ENCODE peak calls at places on chromosomes 3 and 15, in nine cellular contexts. One of them, this sample, is unnamed.

GRCh38 chr3:4690277-4690676 is 197.1 kb downstream of the ITPR1 start:
- DNase-seq in endothelial cell: no peak
- DNase-seq in CD8-positive, alpha-beta memory T cell: no peak
- DNase-seq in NCI-H1694 treated with DMSO at 0.1 percent for 48 hours: no peak
- DNase-seq in upper lobe of right lung: no peak
- DNase-seq in AG04450: no peak
- DNase-seq in AG08396: no peak
- DNase-seq in stimulated activated CD8-positive, alpha-beta memory T cell treated with anti-CD3 and anti-CD28 coated beads, Interleukin-15, amount 100 ng/mL, for 4 hours: no peak
- DNase-seq in central memory CD4-positive, alpha-beta T cell: no peak
- DNase-seq in this sample: no peak

GRCh38 chr15:60074181-60074885 is 70.2 kb downstream of the FOXB1 start:
- DNase-seq in endothelial cell: no peak
- DNase-seq in CD8-positive, alpha-beta memory T cell: no peak
- DNase-seq in NCI-H1694 treated with DMSO at 0.1 percent for 48 hours: peak
- DNase-seq in upper lobe of right lung: no peak
- DNase-seq in AG04450: no peak
- DNase-seq in AG08396: no peak
- DNase-seq in stimulated activated CD8-positive, alpha-beta memory T cell treated with anti-CD3 and anti-CD28 coated beads, Interleukin-15, amount 100 ng/mL, for 4 hours: no peak
- DNase-seq in central memory CD4-positive, alpha-beta T cell: peak
- DNase-seq in this sample: no peak

GRCh38 chr15:40328176-40328575 is 4.7 kb downstream of the INAFM2 start:
- DNase-seq in endothelial cell: no peak
- DNase-seq in CD8-positive, alpha-beta memory T cell: no peak
- DNase-seq in NCI-H1694 treated with DMSO at 0.1 percent for 48 hours: no peak
- DNase-seq in upper lobe of right lung: no peak
- DNase-seq in AG04450: no peak
- DNase-seq in AG08396: no peak
- DNase-seq in stimulated activated CD8-positive, alpha-beta memory T cell treated with anti-CD3 and anti-CD28 coated beads, Interleukin-15, amount 100 ng/mL, for 4 hours: no peak
- DNase-seq in central memory CD4-positive, alpha-beta T cell: no peak
- DNase-seq in this sample: no peak

GRCh38 chr3:192220915-192221314 is 506.4 kb downstream of the FGF12 start:
- DNase-seq in endothelial cell: no peak
- DNase-seq in CD8-positive, alpha-beta memory T cell: no peak
- DNase-seq in NCI-H1694 treated with DMSO at 0.1 percent for 48 hours: no peak
- DNase-seq in upper lobe of right lung: no peak
- DNase-seq in AG04450: no peak
- DNase-seq in AG08396: no peak
- DNase-seq in stimulated activated CD8-positive, alpha-beta memory T cell treated with anti-CD3 and anti-CD28 coated beads, Interleukin-15, amount 100 ng/mL, for 4 hours: no peak
- DNase-seq in central memory CD4-positive, alpha-beta T cell: no peak
- DNase-seq in this sample: no peak

GRCh38 chr3:140391041-140391440 is 286.8 kb upstream of the TRIM42 start:
- DNase-seq in endothelial cell: no peak
- DNase-seq in CD8-positive, alpha-beta memory T cell: no peak
- DNase-seq in NCI-H1694 treated with DMSO at 0.1 percent for 48 hours: no peak
- DNase-seq in upper lobe of right lung: no peak
- DNase-seq in AG04450: no peak
- DNase-seq in AG08396: no peak
- DNase-seq in stimulated activated CD8-positive, alpha-beta memory T cell treated with anti-CD3 and anti-CD28 coated beads, Interleukin-15, amount 100 ng/mL, for 4 hours: no peak
- DNase-seq in central memory CD4-positive, alpha-beta T cell: no peak
- DNase-seq in this sample: no peak

GRCh38 chr3:58308728-58309127 is 2.4 kb downstream of the HTD2 start:
- DNase-seq in endothelial cell: no peak
- DNase-seq in CD8-positive, alpha-beta memory T cell: no peak
- DNase-seq in NCI-H1694 treated with DMSO at 0.1 percent for 48 hours: no peak
- DNase-seq in upper lobe of right lung: no peak
- DNase-seq in AG04450: no peak
- DNase-seq in AG08396: no peak
- DNase-seq in stimulated activated CD8-positive, alpha-beta memory T cell treated with anti-CD3 and anti-CD28 coated beads, Interleukin-15, amount 100 ng/mL, for 4 hours: no peak
- DNase-seq in central memory CD4-positive, alpha-beta T cell: no peak
- DNase-seq in this sample: no peak

GRCh38 chr3:1444196-1444595 is 351.4 kb downstream of the CNTN6 start:
- DNase-seq in endothelial cell: no peak
- DNase-seq in CD8-positive, alpha-beta memory T cell: no peak
- DNase-seq in NCI-H1694 treated with DMSO at 0.1 percent for 48 hours: no peak
- DNase-seq in upper lobe of right lung: no peak
- DNase-seq in AG04450: no peak
- DNase-seq in AG08396: no peak
- DNase-seq in stimulated activated CD8-positive, alpha-beta memory T cell treated with anti-CD3 and anti-CD28 coated beads, Interleukin-15, amount 100 ng/mL, for 4 hours: no peak
- DNase-seq in central memory CD4-positive, alpha-beta T cell: no peak
- DNase-seq in this sample: no peak

GRCh38 chr3:13626915-13627460 is 78.1 kb downstream of the FBLN2 start:
- DNase-seq in endothelial cell: no peak
- DNase-seq in CD8-positive, alpha-beta memory T cell: no peak
- DNase-seq in NCI-H1694 treated with DMSO at 0.1 percent for 48 hours: no peak
- DNase-seq in upper lobe of right lung: no peak
- DNase-seq in AG04450: no peak
- DNase-seq in AG08396: no peak
- DNase-seq in stimulated activated CD8-positive, alpha-beta memory T cell treated with anti-CD3 and anti-CD28 coated beads, Interleukin-15, amount 100 ng/mL, for 4 hours: no peak
- DNase-seq in central memory CD4-positive, alpha-beta T cell: no peak
- DNase-seq in this sample: peak

GRCh38 chr3:14947105-14947885 is at the start of gene NR2C2:
- DNase-seq in endothelial cell: peak
- DNase-seq in CD8-positive, alpha-beta memory T cell: peak
- DNase-seq in NCI-H1694 treated with DMSO at 0.1 percent for 48 hours: peak
- DNase-seq in upper lobe of right lung: peak
- DNase-seq in AG04450: no peak
- DNase-seq in AG08396: peak
- DNase-seq in stimulated activated CD8-positive, alpha-beta memory T cell treated with anti-CD3 and anti-CD28 coated beads, Interleukin-15, amount 100 ng/mL, for 4 hours: peak
- DNase-seq in central memory CD4-positive, alpha-beta T cell: peak
- DNase-seq in this sample: peak